ENCODE peak calls at places on chromosome X, in ten cellular contexts. One of them, this sample, is unnamed.

GRCh38 chrX:45714864-45715263 is 514.2 kb upstream of the DIPK2B start:
- DNase-seq in heart right ventricle: peak
- DNase-seq in fibroblast of mammary gland: peak
- DNase-seq in transverse colon: peak
- DNase-seq in mucosa of descending colon: no peak
- DNase-seq in cardiac fibroblast: peak
- DNase-seq in DND-41: no peak
- DNase-seq in SJCRH30: no peak
- DNase-seq in CD8-positive, alpha-beta T cell: no peak
- DNase-seq in neural progenitor cell: no peak
- DNase-seq in this sample: no peak

GRCh38 chrX:1416965-1417760 is 25.2 kb upstream of the SLC25A6 start:
- DNase-seq in heart right ventricle: no peak
- DNase-seq in fibroblast of mammary gland: no peak
- DNase-seq in transverse colon: no peak
- DNase-seq in mucosa of descending colon: no peak
- DNase-seq in cardiac fibroblast: no peak
- DNase-seq in DND-41: no peak
- DNase-seq in SJCRH30: no peak
- DNase-seq in CD8-positive, alpha-beta T cell: no peak
- DNase-seq in neural progenitor cell: no peak
- DNase-seq in this sample: peak

GRCh38 chrX:37347420-37347819 is 1.7 kb upstream of the PRRG1 start:
- DNase-seq in heart right ventricle: no peak
- DNase-seq in fibroblast of mammary gland: peak
- DNase-seq in transverse colon: no peak
- DNase-seq in mucosa of descending colon: no peak
- DNase-seq in cardiac fibroblast: peak
- DNase-seq in DND-41: no peak
- DNase-seq in SJCRH30: no peak
- DNase-seq in CD8-positive, alpha-beta T cell: no peak
- DNase-seq in neural progenitor cell: peak
- DNase-seq in this sample: no peak

GRCh38 chrX:16348286-16348685 is 181.0 kb downstream of the MAGEB17 start:
- DNase-seq in heart right ventricle: no peak
- DNase-seq in fibroblast of mammary gland: no peak
- DNase-seq in transverse colon: no peak
- DNase-seq in mucosa of descending colon: no peak
- DNase-seq in cardiac fibroblast: no peak
- DNase-seq in DND-41: no peak
- DNase-seq in SJCRH30: no peak
- DNase-seq in CD8-positive, alpha-beta T cell: no peak
- DNase-seq in neural progenitor cell: no peak
- DNase-seq in this sample: no peak

GRCh38 chrX:38304010-38304409 is 23.3 kb downstream of the RPGR start:
- DNase-seq in heart right ventricle: no peak
- DNase-seq in fibroblast of mammary gland: peak
- DNase-seq in transverse colon: no peak
- DNase-seq in mucosa of descending colon: no peak
- DNase-seq in cardiac fibroblast: peak
- DNase-seq in DND-41: no peak
- DNase-seq in SJCRH30: no peak
- DNase-seq in CD8-positive, alpha-beta T cell: no peak
- DNase-seq in neural progenitor cell: peak
- DNase-seq in this sample: no peak

GRCh38 chrX:124018031-124018430 is 56.5 kb downstream of the STAG2 start:
- DNase-seq in heart right ventricle: no peak
- DNase-seq in fibroblast of mammary gland: peak
- DNase-seq in transverse colon: no peak
- DNase-seq in mucosa of descending colon: no peak
- DNase-seq in cardiac fibroblast: peak
- DNase-seq in DND-41: no peak
- DNase-seq in SJCRH30: no peak
- DNase-seq in CD8-positive, alpha-beta T cell: no peak
- DNase-seq in neural progenitor cell: no peak
- DNase-seq in this sample: no peak

GRCh38 chrX:22135171-22135711 is 103.1 kb downstream of the PHEX start:
- DNase-seq in heart right ventricle: no peak
- DNase-seq in fibroblast of mammary gland: peak
- DNase-seq in transverse colon: no peak
- DNase-seq in mucosa of descending colon: no peak
- DNase-seq in cardiac fibroblast: peak
- DNase-seq in DND-41: no peak
- DNase-seq in SJCRH30: peak
- DNase-seq in CD8-positive, alpha-beta T cell: no peak
- DNase-seq in neural progenitor cell: no peak
- DNase-seq in this sample: no peak

GRCh38 chrX:154368630-154369452 is 5.6 kb downstream of the FLNA start:
- DNase-seq in heart right ventricle: peak
- DNase-seq in fibroblast of mammary gland: peak
- DNase-seq in transverse colon: peak
- DNase-seq in mucosa of descending colon: peak
- DNase-seq in cardiac fibroblast: peak
- DNase-seq in DND-41: peak
- DNase-seq in SJCRH30: peak
- DNase-seq in CD8-positive, alpha-beta T cell: peak
- DNase-seq in neural progenitor cell: peak
- DNase-seq in this sample: peak

GRCh38 chrX:1207496-1208025 is 4.9 kb downstream of the CRLF2 start:
- DNase-seq in heart right ventricle: no peak
- DNase-seq in fibroblast of mammary gland: no peak
- DNase-seq in transverse colon: no peak
- DNase-seq in mucosa of descending colon: no peak
- DNase-seq in cardiac fibroblast: no peak
- DNase-seq in DND-41: no peak
- DNase-seq in SJCRH30: no peak
- DNase-seq in CD8-positive, alpha-beta T cell: no peak
- DNase-seq in neural progenitor cell: no peak
- DNase-seq in this sample: no peak

GRCh38 chrX:43663173-43663572 is 7.1 kb downstream of the MAOA start:
- DNase-seq in heart right ventricle: no peak
- DNase-seq in fibroblast of mammary gland: no peak
- DNase-seq in transverse colon: no peak
- DNase-seq in mucosa of descending colon: no peak
- DNase-seq in cardiac fibroblast: no peak
- DNase-seq in DND-41: no peak
- DNase-seq in SJCRH30: no peak
- DNase-seq in CD8-positive, alpha-beta T cell: no peak
- DNase-seq in neural progenitor cell: no peak
- DNase-seq in this sample: no peak

GRCh38 chrX:43666301-43666912 is 10.3 kb downstream of the MAOA start:
- DNase-seq in heart right ventricle: no peak
- DNase-seq in fibroblast of mammary gland: no peak
- DNase-seq in transverse colon: no peak
- DNase-seq in mucosa of descending colon: no peak
- DNase-seq in cardiac fibroblast: no peak
- DNase-seq in DND-41: no peak
- DNase-seq in SJCRH30: no peak
- DNase-seq in CD8-positive, alpha-beta T cell: no peak
- DNase-seq in neural progenitor cell: no peak
- DNase-seq in this sample: no peak

GRCh38 chrX:43664708-43665107 is 8.6 kb downstream of the MAOA start:
- DNase-seq in heart right ventricle: no peak
- DNase-seq in fibroblast of mammary gland: no peak
- DNase-seq in transverse colon: no peak
- DNase-seq in mucosa of descending colon: no peak
- DNase-seq in cardiac fibroblast: no peak
- DNase-seq in DND-41: no peak
- DNase-seq in SJCRH30: no peak
- DNase-seq in CD8-positive, alpha-beta T cell: no peak
- DNase-seq in neural progenitor cell: no peak
- DNase-seq in this sample: no peak

GRCh38 chrX:43664258-43664657 is 8.2 kb downstream of the MAOA start:
- DNase-seq in heart right ventricle: no peak
- DNase-seq in fibroblast of mammary gland: no peak
- DNase-seq in transverse colon: no peak
- DNase-seq in mucosa of descending colon: no peak
- DNase-seq in cardiac fibroblast: no peak
- DNase-seq in DND-41: no peak
- DNase-seq in SJCRH30: no peak
- DNase-seq in CD8-positive, alpha-beta T cell: no peak
- DNase-seq in neural progenitor cell: no peak
- DNase-seq in this sample: no peak

DNA sequence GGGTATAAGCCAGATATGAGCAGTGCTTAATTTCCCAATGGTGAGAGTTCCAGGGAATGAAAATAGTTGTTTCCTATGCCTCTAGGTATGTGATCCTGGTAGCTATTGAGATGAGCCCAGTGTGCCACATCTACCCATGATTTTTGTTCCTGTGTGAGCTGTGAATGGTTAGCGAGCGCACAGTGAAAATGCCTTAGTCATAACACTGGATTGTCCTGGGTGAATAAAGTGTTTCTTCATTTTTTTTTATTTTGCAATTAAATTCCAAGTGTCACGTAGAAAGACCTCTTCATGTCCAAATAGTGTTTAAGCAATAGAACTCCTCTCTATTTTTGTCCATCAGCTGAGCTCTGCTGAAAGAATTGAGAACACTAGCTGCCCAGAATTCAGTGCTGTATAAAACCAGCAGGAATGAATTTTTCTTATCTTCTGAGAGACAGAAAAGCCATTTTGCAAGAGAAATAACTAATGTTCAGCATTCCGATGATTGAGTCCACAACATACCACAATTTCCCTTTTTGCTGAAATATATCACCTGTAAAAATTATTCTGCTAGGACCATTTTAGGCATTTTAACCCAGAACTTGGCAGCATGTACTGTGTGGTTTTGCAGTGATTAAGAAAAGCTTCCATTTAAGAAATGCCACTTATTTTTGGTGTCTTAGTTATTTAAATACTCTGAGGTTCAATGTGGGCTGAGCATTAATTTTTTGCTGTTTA is 5.6 kb downstream of the MAOA start:
- DNase-seq in heart right ventricle: no peak
- DNase-seq in fibroblast of mammary gland: peak
- DNase-seq in transverse colon: no peak
- DNase-seq in mucosa of descending colon: no peak
- DNase-seq in cardiac fibroblast: peak
- DNase-seq in DND-41: no peak
- DNase-seq in SJCRH30: no peak
- DNase-seq in CD8-positive, alpha-beta T cell: no peak
- DNase-seq in neural progenitor cell: no peak
- DNase-seq in this sample: no peak
- H3K4me3 ChIP-seq in heart right ventricle: no peak
- H3K4me3 ChIP-seq in fibroblast of mammary gland: no peak
- H3K4me3 ChIP-seq in transverse colon: no peak
- H3K4me3 ChIP-seq in mucosa of descending colon: no peak
- H3K4me3 ChIP-seq in cardiac fibroblast: no peak
- H3K4me3 ChIP-seq in DND-41: no peak
- H3K4me3 ChIP-seq in SJCRH30: no peak
- H3K4me3 ChIP-seq in CD8-positive, alpha-beta T cell: no peak
- H3K4me3 ChIP-seq in neural progenitor cell: no peak
- H3K4me3 ChIP-seq in this sample: peak

DNA sequence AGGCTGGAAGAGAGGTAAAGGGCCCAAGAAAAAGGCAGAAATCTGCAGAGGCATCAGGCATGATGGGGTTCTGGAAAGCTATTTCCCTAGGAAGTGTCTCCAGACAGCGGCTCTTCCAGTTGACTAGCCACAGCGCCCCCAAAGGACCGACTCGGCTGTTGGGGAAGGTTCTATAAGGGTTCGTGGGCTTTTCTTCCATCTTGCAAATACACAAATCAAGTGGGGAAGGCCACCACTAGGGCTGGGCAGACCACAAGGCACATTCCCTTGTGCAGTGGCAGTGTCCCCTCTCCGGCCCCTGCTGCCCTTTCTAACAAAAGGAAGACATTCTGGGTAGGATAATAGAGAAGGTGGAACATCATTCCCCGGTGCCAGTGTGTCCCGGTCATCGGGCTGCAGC is 18.2 kb downstream of the BCOR start:
- DNase-seq in heart right ventricle: no peak
- DNase-seq in fibroblast of mammary gland: no peak
- DNase-seq in transverse colon: no peak
- DNase-seq in mucosa of descending colon: no peak
- DNase-seq in cardiac fibroblast: no peak
- DNase-seq in DND-41: no peak
- DNase-seq in SJCRH30: no peak
- DNase-seq in CD8-positive, alpha-beta T cell: no peak
- DNase-seq in neural progenitor cell: peak
- DNase-seq in this sample: no peak
- H3K4me3 ChIP-seq in heart right ventricle: no peak
- H3K4me3 ChIP-seq in fibroblast of mammary gland: no peak
- H3K4me3 ChIP-seq in transverse colon: no peak
- H3K4me3 ChIP-seq in mucosa of descending colon: no peak
- H3K4me3 ChIP-seq in cardiac fibroblast: no peak
- H3K4me3 ChIP-seq in DND-41: no peak
- H3K4me3 ChIP-seq in SJCRH30: no peak
- H3K4me3 ChIP-seq in CD8-positive, alpha-beta T cell: no peak
- H3K4me3 ChIP-seq in neural progenitor cell: no peak
- H3K4me3 ChIP-seq in this sample: no peak

GRCh38 chrX:24099394-24099793 is 44.6 kb downstream of the EIF2S3 start:
- DNase-seq in heart right ventricle: no peak
- DNase-seq in fibroblast of mammary gland: no peak
- DNase-seq in transverse colon: no peak
- DNase-seq in mucosa of descending colon: no peak
- DNase-seq in cardiac fibroblast: no peak
- DNase-seq in DND-41: no peak
- DNase-seq in SJCRH30: no peak
- DNase-seq in CD8-positive, alpha-beta T cell: no peak
- DNase-seq in neural progenitor cell: no peak
- DNase-seq in this sample: no peak
- H3K4me3 ChIP-seq in heart right ventricle: no peak
- H3K4me3 ChIP-seq in fibroblast of mammary gland: no peak
- H3K4me3 ChIP-seq in transverse colon: no peak
- H3K4me3 ChIP-seq in mucosa of descending colon: no peak
- H3K4me3 ChIP-seq in cardiac fibroblast: no peak
- H3K4me3 ChIP-seq in DND-41: no peak
- H3K4me3 ChIP-seq in SJCRH30: no peak
- H3K4me3 ChIP-seq in CD8-positive, alpha-beta T cell: no peak
- H3K4me3 ChIP-seq in neural progenitor cell: no peak
- H3K4me3 ChIP-seq in this sample: no peak

DNA sequence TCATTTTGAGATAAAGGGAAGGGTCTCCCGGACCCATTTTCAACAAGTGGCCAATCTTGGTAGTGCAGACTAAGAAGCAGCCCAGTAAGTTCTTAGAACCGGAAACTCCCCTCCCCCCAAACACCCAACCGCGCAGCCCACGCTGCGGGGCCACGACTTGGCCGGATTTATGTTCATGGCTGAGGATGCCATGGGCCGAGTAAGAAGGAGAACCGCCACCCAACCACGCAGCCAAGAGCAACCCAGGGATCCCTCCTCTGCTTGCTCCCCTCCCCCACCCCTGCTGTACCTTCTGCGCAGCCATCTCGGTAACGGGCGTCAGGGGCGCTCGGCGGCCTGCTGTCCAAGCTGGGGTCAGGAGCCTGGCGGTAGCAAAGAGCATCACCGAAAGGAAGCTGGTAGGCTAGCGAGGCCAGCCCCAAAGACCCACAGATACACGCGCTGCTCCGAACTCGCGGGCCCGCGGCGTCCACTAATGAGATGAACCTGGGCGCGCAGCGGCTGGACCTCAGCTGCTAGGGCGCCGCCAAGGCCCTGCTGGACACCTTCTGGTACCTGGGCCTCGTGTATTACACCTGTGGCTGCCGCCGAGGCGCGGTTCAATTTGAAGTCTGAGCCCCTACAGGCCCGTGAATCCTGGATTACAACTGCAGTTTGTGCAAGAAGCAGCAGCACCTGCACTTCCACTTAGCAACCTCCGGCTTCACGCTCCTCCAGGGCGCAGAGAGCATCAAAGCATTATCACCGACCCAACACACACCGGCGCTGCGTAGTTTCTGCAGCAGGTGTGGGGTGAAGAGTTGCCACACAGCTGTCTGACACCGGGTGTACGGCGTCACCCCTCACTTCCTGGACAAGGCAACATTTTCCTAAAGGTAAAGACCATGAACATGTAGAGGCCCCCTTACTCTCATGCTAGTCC is 63.4 kb downstream of the NUDT10 start:
- DNase-seq in heart right ventricle: peak
- DNase-seq in fibroblast of mammary gland: no peak
- DNase-seq in transverse colon: no peak
- DNase-seq in mucosa of descending colon: peak
- DNase-seq in cardiac fibroblast: no peak
- DNase-seq in DND-41: no peak
- DNase-seq in SJCRH30: no peak
- DNase-seq in CD8-positive, alpha-beta T cell: peak
- DNase-seq in neural progenitor cell: no peak
- DNase-seq in this sample: no peak
- H3K4me3 ChIP-seq in heart right ventricle: peak
- H3K4me3 ChIP-seq in fibroblast of mammary gland: peak
- H3K4me3 ChIP-seq in transverse colon: peak
- H3K4me3 ChIP-seq in mucosa of descending colon: no peak
- H3K4me3 ChIP-seq in cardiac fibroblast: peak
- H3K4me3 ChIP-seq in DND-41: no peak
- H3K4me3 ChIP-seq in SJCRH30: no peak
- H3K4me3 ChIP-seq in CD8-positive, alpha-beta T cell: peak
- H3K4me3 ChIP-seq in neural progenitor cell: no peak
- H3K4me3 ChIP-seq in this sample: peak